ENCODE peak calls at places on chromosomes 5 and 9, in nine cellular contexts. S is fibroblast of lung; B is AML-193; Y is stimulated activated CD4-positive, alpha-beta T cell treated with anti-CD3 and anti-CD28 coated beads, Interleukin-1b, Interleukin-23, amount 100 ng/mL, for 48 hours; I is CD4-positive, alpha-beta T cell; J is activated naive CD4-positive, alpha-beta T cell treated with anti-CD3 and anti-CD28 coated beads, Interleukin-2, amount 10 ng/mL, durations not matched to agents 7 days and 5 days; N is activated CD4-positive, alpha-beta T cell treated with anti-CD3 and anti-CD28 coated beads for 48 hours; T is MCF 10A; F is EL. P is an unnamed sample.

GRCh38 chr5:149063017-149063687 is at the start of gene SH3TC2:
- DNase-seq in Y (no peak), J (no peak), S (peak; percentile 31), I (no peak), B (no peak), T (peak; percentile 60), F (peak; percentile 87), N (no peak), P (peak; percentile 50)

GRCh38 chr5:10479226-10479721 is 37.6 kb downstream of the ROPN1L start:
- DNase-seq in B (no peak), J (no peak), S (peak; percentile 71), T (peak; percentile 88), Y (no peak), I (no peak), F (peak; percentile 94), N (no peak), P (peak; percentile 88)

GRCh38 chr5:148569948-148570347 is 84.4 kb downstream of the HTR4 start:
- DNase-seq in T (peak; percentile 46), B (no peak), N (no peak), S (no peak), I (no peak), Y (no peak), F (no peak), J (no peak), P (no peak)

GRCh38 chr5:113091622-113092021 is 115.0 kb downstream of the DCP2 start:
- DNase-seq in N (no peak), Y (no peak), B (no peak), I (no peak), J (no peak), T (no peak), F (no peak), S (no peak), P (no peak)

GRCh38 chr5:99022250-99022649 is 93.4 kb upstream of the CHD1 start:
- DNase-seq in B (no peak), F (no peak), T (no peak), N (no peak), I (no peak), S (no peak), Y (no peak), J (no peak), P (no peak)

GRCh38 chr9:89993678-89994630 is 389.1 kb downstream of the GADD45G start:
- DNase-seq in I (no peak), N (no peak), S (no peak), T (peak; percentile 19), J (no peak), Y (no peak), F (no peak), B (peak; percentile 97), P (peak; percentile 22)

GRCh38 chr5:156411131-156411727 is 84.3 kb downstream of the SGCD start:
- DNase-seq in B (no peak), N (no peak), F (peak; percentile 1), J (no peak), S (peak; percentile 86), Y (no peak), T (peak; percentile 57), I (no peak), P (peak; percentile 70)

GRCh38 chr5:30502277-30502676 is 691.2 kb upstream of the CDH6 start:
- DNase-seq in J (no peak), F (no peak), Y (no peak), B (no peak), N (no peak), I (no peak), T (peak; percentile 85), S (peak; percentile 26), P (peak; percentile 0)

GRCh38 chr9:35728041-35728971 is 3.7 kb downstream of the TLN1 start:
- DNase-seq in J (peak; percentile 56), S (peak; percentile 92), T (peak; percentile 85), I (peak; percentile 19), Y (peak; percentile 42), F (peak; percentile 97), N (peak; percentile 59), B (peak; percentile 74), P (peak; percentile 93)

GRCh38 chr9:15936316-15936869 is 383.6 kb downstream of the CCDC171 start:
- DNase-seq in B (no peak), J (no peak), Y (no peak), F (peak; percentile 61), I (no peak), S (peak; percentile 52), T (peak; percentile 2), N (no peak), P (peak; percentile 55)

GRCh38 chr9:35035851-35036701 is 36.3 kb downstream of the VCP start:
- DNase-seq in N (peak; percentile 67), Y (peak; percentile 51), T (no peak), B (no peak), I (peak; percentile 31), S (peak; percentile 63), J (peak; percentile 78), F (peak; percentile 91), P (peak; percentile 61)

GRCh38 chr5:132055808-132056609 is 4.4 kb upstream of the IL3 start:
- DNase-seq in B (no peak), J (peak; percentile 57), S (no peak), T (no peak), I (peak; percentile 18), Y (peak; percentile 37), N (peak; percentile 48), F (no peak), P (no peak)

GRCh38 chr9:7358876-7359275 is 440.7 kb downstream of the DMAC1 start:
- DNase-seq in J (no peak), B (no peak), F (no peak), T (no peak), S (no peak), I (no peak), N (no peak), Y (no peak), P (no peak)

GRCh38 chr5:154485092-154485491 is 7.1 kb upstream of the HAND1 start:
- DNase-seq in T (no peak), S (no peak), F (no peak), Y (no peak), B (no peak), J (no peak), N (no peak), I (no peak), P (no peak)

GRCh38 chr9:87286506-87286905 is 211.2 kb upstream of the DAPK1 start:
- DNase-seq in T (no peak), J (no peak), N (no peak), S (no peak), F (no peak), B (no peak), I (no peak), Y (no peak), P (no peak)

GRCh38 chr9:120655005-120655622 is 59.2 kb downstream of the MEGF9 start:
- DNase-seq in Y (no peak), F (peak; percentile 40), S (peak; percentile 39), J (no peak), I (no peak), T (peak; percentile 66), B (no peak), N (no peak), P (peak; percentile 40)